ENCODE peak calls at places on chromosomes 1 and 21, in ten cellular contexts. One of them, this sample, is unnamed.

GRCh38 chr1:80050085-80050484 is 1043.6 kb upstream of the ADGRL4 start:
- DNase-seq in heart left ventricle: no peak
- DNase-seq in HEK293T: no peak
- DNase-seq in brain microvascular endothelial cell: no peak
- DNase-seq in NCI-H2081: no peak
- DNase-seq in esophagus squamous epithelium: no peak
- DNase-seq in amniotic stem cell: no peak
- DNase-seq in GM03348: no peak
- DNase-seq in SHP77: no peak
- DNase-seq in T follicular helper cell: no peak
- DNase-seq in this sample: no peak

GRCh38 chr1:20601123-20601825 is 12.4 kb downstream of the CDA start:
- DNase-seq in NCI-H2081: no peak
- DNase-seq in esophagus squamous epithelium: no peak
- DNase-seq in GM03348: no peak
- DNase-seq in heart left ventricle: no peak
- DNase-seq in T follicular helper cell: no peak
- DNase-seq in HEK293T: no peak
- DNase-seq in brain microvascular endothelial cell: peak
- DNase-seq in SHP77: no peak
- DNase-seq in amniotic stem cell: no peak
- DNase-seq in this sample: no peak

GRCh38 chr1:37795340-37796110 is 1.9 kb downstream of the MANEAL start:
- DNase-seq in T follicular helper cell: no peak
- DNase-seq in brain microvascular endothelial cell: peak
- DNase-seq in HEK293T: no peak
- DNase-seq in GM03348: peak
- DNase-seq in amniotic stem cell: no peak
- DNase-seq in esophagus squamous epithelium: no peak
- DNase-seq in heart left ventricle: peak
- DNase-seq in SHP77: no peak
- DNase-seq in NCI-H2081: peak
- DNase-seq in this sample: no peak

GRCh38 chr1:115648717-115649691 is 7.2 kb downstream of the VANGL1 start:
- DNase-seq in brain microvascular endothelial cell: no peak
- DNase-seq in heart left ventricle: no peak
- DNase-seq in SHP77: peak
- DNase-seq in amniotic stem cell: no peak
- DNase-seq in T follicular helper cell: no peak
- DNase-seq in NCI-H2081: no peak
- DNase-seq in HEK293T: no peak
- DNase-seq in GM03348: no peak
- DNase-seq in esophagus squamous epithelium: no peak
- DNase-seq in this sample: no peak

GRCh38 chr21:17699524-17700189 is 87.0 kb upstream of the BTG3 start:
- DNase-seq in NCI-H2081: no peak
- DNase-seq in GM03348: no peak
- DNase-seq in heart left ventricle: no peak
- DNase-seq in T follicular helper cell: no peak
- DNase-seq in SHP77: no peak
- DNase-seq in HEK293T: no peak
- DNase-seq in amniotic stem cell: no peak
- DNase-seq in esophagus squamous epithelium: no peak
- DNase-seq in brain microvascular endothelial cell: no peak
- DNase-seq in this sample: no peak

GRCh38 chr1:180863158-180863775 is 49.4 kb upstream of the KIAA1614 start:
- DNase-seq in NCI-H2081: peak
- DNase-seq in heart left ventricle: no peak
- DNase-seq in SHP77: peak
- DNase-seq in GM03348: peak
- DNase-seq in brain microvascular endothelial cell: peak
- DNase-seq in HEK293T: peak
- DNase-seq in T follicular helper cell: no peak
- DNase-seq in esophagus squamous epithelium: no peak
- DNase-seq in amniotic stem cell: no peak
- DNase-seq in this sample: no peak

GRCh38 chr1:177080564-177080963 is 83.9 kb downstream of the ASTN1 start:
- DNase-seq in GM03348: no peak
- DNase-seq in HEK293T: no peak
- DNase-seq in SHP77: no peak
- DNase-seq in heart left ventricle: no peak
- DNase-seq in esophagus squamous epithelium: no peak
- DNase-seq in brain microvascular endothelial cell: no peak
- DNase-seq in amniotic stem cell: no peak
- DNase-seq in NCI-H2081: no peak
- DNase-seq in T follicular helper cell: no peak
- DNase-seq in this sample: no peak

GRCh38 chr1:102732927-102733326 is 375.4 kb downstream of the COL11A1 start:
- DNase-seq in GM03348: no peak
- DNase-seq in SHP77: no peak
- DNase-seq in heart left ventricle: no peak
- DNase-seq in T follicular helper cell: no peak
- DNase-seq in brain microvascular endothelial cell: no peak
- DNase-seq in esophagus squamous epithelium: no peak
- DNase-seq in HEK293T: no peak
- DNase-seq in NCI-H2081: no peak
- DNase-seq in amniotic stem cell: no peak
- DNase-seq in this sample: no peak

GRCh38 chr1:153245466-153245865 is 14.0 kb upstream of the LORICRIN start:
- DNase-seq in heart left ventricle: no peak
- DNase-seq in T follicular helper cell: no peak
- DNase-seq in esophagus squamous epithelium: no peak
- DNase-seq in amniotic stem cell: no peak
- DNase-seq in NCI-H2081: no peak
- DNase-seq in GM03348: no peak
- DNase-seq in HEK293T: no peak
- DNase-seq in SHP77: no peak
- DNase-seq in brain microvascular endothelial cell: no peak
- DNase-seq in this sample: no peak

GRCh38 chr1:33468559-33468958 is 3.9 kb upstream of the ZSCAN20 start:
- DNase-seq in SHP77: no peak
- DNase-seq in brain microvascular endothelial cell: peak
- DNase-seq in NCI-H2081: no peak
- DNase-seq in esophagus squamous epithelium: no peak
- DNase-seq in T follicular helper cell: no peak
- DNase-seq in GM03348: no peak
- DNase-seq in HEK293T: no peak
- DNase-seq in amniotic stem cell: no peak
- DNase-seq in heart left ventricle: no peak
- DNase-seq in this sample: no peak

GRCh38 chr1:214331827-214332423 is 51.0 kb downstream of the SMYD2 start:
- DNase-seq in HEK293T: peak
- DNase-seq in T follicular helper cell: peak
- DNase-seq in SHP77: no peak
- DNase-seq in amniotic stem cell: no peak
- DNase-seq in esophagus squamous epithelium: no peak
- DNase-seq in GM03348: peak
- DNase-seq in NCI-H2081: peak
- DNase-seq in brain microvascular endothelial cell: peak
- DNase-seq in heart left ventricle: no peak
- DNase-seq in this sample: no peak

GRCh38 chr1:212718499-212718898 is 18.9 kb upstream of the BATF3 start:
- DNase-seq in brain microvascular endothelial cell: no peak
- DNase-seq in HEK293T: no peak
- DNase-seq in SHP77: no peak
- DNase-seq in GM03348: peak
- DNase-seq in esophagus squamous epithelium: no peak
- DNase-seq in T follicular helper cell: no peak
- DNase-seq in heart left ventricle: no peak
- DNase-seq in NCI-H2081: no peak
- DNase-seq in amniotic stem cell: no peak
- DNase-seq in this sample: no peak